ENCODE peak calls at places on chromosomes 5 and 9, in six cellular contexts. X is NCI-H510A treated with DMSO at 0.1 percent for 48 hours; S is mammary epithelial cell; D is ACHN; N is A172; Y is stimulated activated CD4-positive, alpha-beta T cell treated with anti-CD3 and anti-CD28 coated beads, Interleukin-1b, Interleukin-23, amount 100 ng/mL, for 24 hours. I is an unnamed sample.

GRCh38 chr5:41574391-41574790 is 64.0 kb upstream of the PLCXD3 start:
- DNase-seq in X (no peak), S (no peak), D (no peak), N (no peak), Y (no peak), I (no peak)

GRCh38 chr9:111632051-111632450 is 917 bp downstream of the DNAJC25 start:
- DNase-seq in X (no peak), S (peak), D (no peak), N (no peak), Y (no peak), I (peak)

GRCh38 chr9:1125741-1126140 is 75.6 kb downstream of the DMRT2 start:
- DNase-seq in X (no peak), S (peak), D (no peak), N (peak), Y (no peak), I (peak)

GRCh38 chr5:157900644-157901043 is 41.7 kb upstream of the CLINT1 start:
- DNase-seq in X (peak), S (no peak), D (no peak), N (no peak), Y (no peak), I (no peak)

GRCh38 chr9:33044677-33045282 is 19.7 kb downstream of the DNAJA1 start:
- DNase-seq in X (peak), S (peak), D (peak), N (peak), Y (no peak), I (no peak)

GRCh38 chr5:113000466-113000865 is 23.9 kb downstream of the DCP2 start:
- DNase-seq in X (no peak), S (peak), D (no peak), N (no peak), Y (no peak), I (no peak)

GRCh38 chr5:31531543-31531887 is 378 bp downstream of the DROSHA start:
- DNase-seq in X (no peak), S (peak), D (peak), N (peak), Y (peak), I (peak)

GRCh38 chr9:98785333-98785933 is 10.9 kb downstream of the ANKS6 start:
- DNase-seq in X (no peak), S (no peak), D (no peak), N (no peak), Y (no peak), I (no peak)

GRCh38 chr5:140358738-140359310 is 1.2 kb upstream of the SLC4A9 start:
- DNase-seq in X (no peak), S (no peak), D (peak), N (no peak), Y (no peak), I (peak)

GRCh38 chr5:150507283-150508020 is 479 bp upstream of the NDST1 start:
- DNase-seq in X (no peak), S (no peak), D (no peak), N (no peak), Y (no peak), I (no peak)

GRCh38 chr5:124393564-124394379 is 352.7 kb downstream of the ZNF608 start:
- DNase-seq in X (no peak), S (no peak), D (no peak), N (no peak), Y (no peak), I (no peak)

GRCh38 chr5:43425965-43426364 is 13.8 kb upstream of the CCL28 start:
- DNase-seq in X (no peak), S (peak), D (peak), N (peak), Y (no peak), I (peak)

GRCh38 chr9:94881023-94881422 is 154.5 kb downstream of the AOPEP start:
- DNase-seq in X (no peak), S (peak), D (no peak), N (no peak), Y (no peak), I (no peak)

GRCh38 chr5:179258922-179259730 is 86.1 kb downstream of the ADAMTS2 start:
- DNase-seq in X (no peak), S (no peak), D (no peak), N (peak), Y (no peak), I (no peak)

GRCh38 chr5:179258001-179258921 is 87.0 kb downstream of the ADAMTS2 start:
- DNase-seq in X (no peak), S (no peak), D (no peak), N (no peak), Y (no peak), I (no peak)

GRCh38 chr5:141511771-141512325 is 23.0 kb downstream of the PCDHGC5 start:
- DNase-seq in X (no peak), S (no peak), D (no peak), N (no peak), Y (no peak), I (no peak)

GRCh38 chr5:1975898-1976765 is 93.4 kb upstream of the IRX4 start:
- DNase-seq in X (no peak), S (peak), D (peak), N (no peak), Y (no peak), I (no peak)

GRCh38 chr9:128493424-128493823 is 11.1 kb upstream of the GLE1 start:
- DNase-seq in X (no peak), S (no peak), D (no peak), N (no peak), Y (no peak), I (no peak)

GRCh38 chr5:77620404-77620803 is 18.1 kb downstream of the OTP start:
- DNase-seq in X (peak), S (peak), D (no peak), N (no peak), Y (no peak), I (no peak)

GRCh38 chr9:109493648-109494047 is 4.5 kb downstream of the PTPN3 start:
- DNase-seq in X (no peak), S (no peak), D (no peak), N (no peak), Y (no peak), I (no peak)

GRCh38 chr5:5419291-5420210 is 2.9 kb upstream of the ICE1 start:
- DNase-seq in X (peak), S (peak), D (peak), N (peak), Y (no peak), I (peak)

GRCh38 chr5:53019320-53019719 is 30.2 kb downstream of the ITGA2 start:
- DNase-seq in X (no peak), S (peak), D (peak), N (peak), Y (no peak), I (peak)

GRCh38 chr5:125227333-125228075 is 481.1 kb upstream of the ZNF608 start:
- DNase-seq in X (no peak), S (no peak), D (peak), N (peak), Y (no peak), I (peak)

GRCh38 chr5:138645778-138646575 is 70.8 kb upstream of the HSPA9 start:
- DNase-seq in X (no peak), S (no peak), D (no peak), N (no peak), Y (no peak), I (no peak)

GRCh38 chr5:1865486-1865885 is 17.2 kb downstream of the IRX4 start:
- DNase-seq in X (no peak), S (no peak), D (no peak), N (no peak), Y (no peak), I (no peak)

GRCh38 chr9:80320916-80321315 is 749.2 kb downstream of the TLE4 start:
- DNase-seq in X (no peak), S (peak), D (no peak), N (peak), Y (no peak), I (no peak)

GRCh38 chr9:111691686-111692329 is 30.4 kb downstream of the GNG10 start:
- DNase-seq in X (peak), S (peak), D (peak), N (peak), Y (no peak), I (peak)

GRCh38 chr9:26308328-26308727 is 584.3 kb downstream of the CAAP1 start:
- DNase-seq in X (no peak), S (no peak), D (no peak), N (no peak), Y (no peak), I (no peak)

GRCh38 chr9:5186416-5187169 is 1.2 kb upstream of the INSL6 start:
- DNase-seq in X (peak), S (peak), D (peak), N (peak), Y (no peak), I (peak)

GRCh38 chr5:138989720-138990119 is 114.6 kb upstream of the LRRTM2 start:
- DNase-seq in X (no peak), S (no peak), D (no peak), N (no peak), Y (no peak), I (peak)

GRCh38 chr5:121870489-121870888 is 18.8 kb downstream of the FTMT start:
- DNase-seq in X (no peak), S (no peak), D (peak), N (no peak), Y (no peak), I (peak)

GRCh38 chr9:98610711-98611110 is 98.0 kb downstream of the GABBR2 start:
- DNase-seq in X (no peak), S (no peak), D (no peak), N (no peak), Y (no peak), I (no peak)

GRCh38 chr9:79107911-79108676 is 463.7 kb upstream of the TLE4 start:
- DNase-seq in X (no peak), S (no peak), D (no peak), N (no peak), Y (no peak), I (no peak)